ENCODE peak calls at places on chromosomes 5 and 9, in four cellular contexts. One of them, this sample, is unnamed.

GRCh38 chr9:136565075-136565721 is 19.4 kb upstream of the NOTCH1 start:
- DNase-seq in Daoy: no peak
- DNase-seq in caudate nucleus: no peak
- DNase-seq in SJSA1: no peak
- DNase-seq in this sample: no peak

GRCh38 chr5:75509956-75510355 is 1.5 kb downstream of the CERT1 start:
- DNase-seq in Daoy: peak
- DNase-seq in caudate nucleus: no peak
- DNase-seq in SJSA1: peak
- DNase-seq in this sample: no peak

GRCh38 chr5:35683466-35683865 is 65.8 kb downstream of the SPEF2 start:
- DNase-seq in Daoy: no peak
- DNase-seq in caudate nucleus: no peak
- DNase-seq in SJSA1: no peak
- DNase-seq in this sample: no peak

GRCh38 chr5:91162534-91163381 is 220.4 kb downstream of the ARRDC3 start:
- DNase-seq in Daoy: peak
- DNase-seq in caudate nucleus: no peak
- DNase-seq in SJSA1: peak
- DNase-seq in this sample: peak

GRCh38 chr9:35103660-35104191 is 795 bp upstream of the STOML2 start:
- DNase-seq in Daoy: no peak
- DNase-seq in caudate nucleus: no peak
- DNase-seq in SJSA1: no peak
- DNase-seq in this sample: no peak

GRCh38 chr9:123567013-123567412 is 211.0 kb downstream of the CRB2 start:
- DNase-seq in Daoy: no peak
- DNase-seq in caudate nucleus: no peak
- DNase-seq in SJSA1: no peak
- DNase-seq in this sample: no peak

GRCh38 chr5:118450924-118451332 is 537.4 kb downstream of the DTWD2 start:
- DNase-seq in Daoy: no peak
- DNase-seq in caudate nucleus: no peak
- DNase-seq in SJSA1: no peak
- DNase-seq in this sample: no peak

GRCh38 chr9:96441798-96442445 is 8.0 kb upstream of the HABP4 start:
- DNase-seq in Daoy: peak
- DNase-seq in caudate nucleus: no peak
- DNase-seq in SJSA1: no peak
- DNase-seq in this sample: no peak

GRCh38 chr9:34994429-34995287 is 5.1 kb downstream of the DNAJB5 start:
- DNase-seq in Daoy: peak
- DNase-seq in caudate nucleus: no peak
- DNase-seq in SJSA1: peak
- DNase-seq in this sample: no peak

GRCh38 chr9:76729980-76730737 is 34.1 kb upstream of the PCA3 start:
- DNase-seq in Daoy: no peak
- DNase-seq in caudate nucleus: no peak
- DNase-seq in SJSA1: no peak
- DNase-seq in this sample: no peak

GRCh38 chr5:74632947-74633356 is 7.6 kb downstream of the ENC1 start:
- DNase-seq in Daoy: peak
- DNase-seq in caudate nucleus: no peak
- DNase-seq in SJSA1: peak
- DNase-seq in this sample: no peak

GRCh38 chr9:128114326-128115186 is 13.0 kb downstream of the PTGES2 start:
- DNase-seq in Daoy: no peak
- DNase-seq in caudate nucleus: no peak
- DNase-seq in SJSA1: no peak
- DNase-seq in this sample: no peak

GRCh38 chr9:3343671-3344070 is 182.1 kb downstream of the RFX3 start:
- DNase-seq in Daoy: no peak
- DNase-seq in caudate nucleus: no peak
- DNase-seq in SJSA1: no peak
- DNase-seq in this sample: no peak

GRCh38 chr9:6354072-6354686 is 26.0 kb downstream of the TPD52L3 start:
- DNase-seq in Daoy: peak
- DNase-seq in caudate nucleus: no peak
- DNase-seq in SJSA1: peak
- DNase-seq in this sample: no peak

GRCh38 chr5:42848545-42848944 is 36.9 kb upstream of the SELENOP start:
- DNase-seq in Daoy: no peak
- DNase-seq in caudate nucleus: no peak
- DNase-seq in SJSA1: no peak
- DNase-seq in this sample: no peak

GRCh38 chr5:150114102-150114641 is 27.8 kb upstream of the CSF1R start:
- DNase-seq in Daoy: no peak
- DNase-seq in caudate nucleus: no peak
- DNase-seq in SJSA1: no peak
- DNase-seq in this sample: no peak